ENCODE peak calls at places on chromosomes 5 and 9, in four cellular contexts. S is HepG2, Q is K562, Z is WTC11. D is an unnamed sample.

GRCh38 chr9:125758986-125759811 is 12.0 kb downstream of the PBX3 start:
- DNase-seq in Q (no peak), Z (no peak), S (peak), D (peak)

GRCh38 chr9:133277467-133277866 is 2.5 kb upstream of the ABO start:
- DNase-seq in Z (no peak), Q (no peak), S (no peak), D (no peak)

GRCh38 chr9:84373975-84374374 is 33.4 kb upstream of the SLC28A3 start:
- DNase-seq in Q (no peak), Z (no peak), S (no peak), D (no peak)

GRCh38 chr5:104199771-104200170 is 637.2 kb upstream of the NUDT12 start:
- DNase-seq in Q (no peak), S (no peak), Z (no peak), D (no peak)

GRCh38 chr5:111738118-111738517 is 18.9 kb downstream of the NREP start:
- DNase-seq in Q (no peak), S (peak), Z (no peak), D (no peak)

GRCh38 chr5:32089146-32090000 is 84.7 kb downstream of the GOLPH3 start:
- DNase-seq in S (no peak), Z (no peak), Q (no peak), D (no peak)

GRCh38 chr9:70954126-70954525 is 167.3 kb downstream of the TRPM3 start:
- DNase-seq in Q (no peak), Z (no peak), S (no peak), D (no peak)

GRCh38 chr5:7331083-7331482 is 64.9 kb upstream of the ADCY2 start:
- DNase-seq in Z (peak), S (no peak), Q (no peak), D (no peak)

GRCh38 chr9:106203832-106204516 is 509.6 kb downstream of the TMEM38B start:
- DNase-seq in Z (no peak), Q (no peak), S (no peak), D (no peak)

GRCh38 chr5:17105744-17106450 is 111.5 kb upstream of the BASP1 start:
- DNase-seq in Z (no peak), S (no peak), Q (no peak), D (no peak)

GRCh38 chr9:110202232-110202631 is 5.7 kb downstream of the C9orf152 start:
- DNase-seq in Q (no peak), Z (no peak), S (no peak), D (no peak)

GRCh38 chr9:125984461-125984860 is 237.3 kb downstream of the PBX3 start:
- DNase-seq in Q (no peak), Z (no peak), S (no peak), D (no peak)

GRCh38 chr5:4737868-4738267 is 402.3 kb upstream of the ADAMTS16 start:
- DNase-seq in S (no peak), Q (no peak), Z (no peak), D (no peak)

GRCh38 chr9:19375536-19375935 is 4.5 kb downstream of the RPS6 start:
- DNase-seq in Z (no peak), Q (no peak), S (no peak), D (no peak)

GRCh38 chr9:95645579-95645978 is 128.8 kb upstream of the PTCH1 start:
- DNase-seq in Z (no peak), Q (no peak), S (no peak), D (no peak)

DNA sequence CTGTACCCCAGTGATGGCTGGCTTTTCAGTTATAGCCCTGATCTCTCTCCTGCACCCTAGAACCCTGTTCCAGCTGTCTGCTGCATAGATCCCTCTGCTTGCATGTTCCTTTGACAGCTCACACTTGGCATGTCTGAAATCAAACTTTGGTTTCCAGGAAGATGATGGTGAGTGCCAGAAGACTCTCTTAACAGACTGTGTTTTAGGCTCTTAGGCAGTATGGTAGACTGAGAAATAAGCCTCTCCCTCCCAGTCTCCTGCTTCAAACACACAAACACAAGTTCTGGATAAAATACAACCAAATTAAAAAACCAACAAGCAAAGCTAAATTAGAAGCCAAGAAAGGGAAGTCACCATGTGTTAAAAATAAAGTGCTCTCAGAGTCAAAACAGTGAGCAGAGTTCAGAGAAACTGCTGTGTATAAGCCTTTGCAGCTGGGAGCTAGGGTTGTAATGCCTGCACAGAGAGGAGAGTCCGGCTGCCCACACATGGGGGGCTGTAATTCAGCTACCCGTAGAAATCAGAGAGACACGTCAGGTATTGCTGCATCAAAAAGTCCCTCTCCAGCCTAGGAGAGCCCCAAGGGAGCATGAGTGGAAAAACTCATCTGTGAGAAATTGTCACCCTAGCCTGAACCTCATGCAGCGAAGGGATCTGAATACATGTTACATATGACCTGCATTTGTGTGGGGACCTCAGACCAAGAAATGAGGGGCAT is 62.6 kb downstream of the ANGPTL2 start:
- DNase-seq in Z (no peak), Q (no peak), S (no peak), D (no peak)
- TF ChIP-seq FOXJ3 in Z (no peak), Q (no peak), S (no peak), D (no peak)

DNA sequence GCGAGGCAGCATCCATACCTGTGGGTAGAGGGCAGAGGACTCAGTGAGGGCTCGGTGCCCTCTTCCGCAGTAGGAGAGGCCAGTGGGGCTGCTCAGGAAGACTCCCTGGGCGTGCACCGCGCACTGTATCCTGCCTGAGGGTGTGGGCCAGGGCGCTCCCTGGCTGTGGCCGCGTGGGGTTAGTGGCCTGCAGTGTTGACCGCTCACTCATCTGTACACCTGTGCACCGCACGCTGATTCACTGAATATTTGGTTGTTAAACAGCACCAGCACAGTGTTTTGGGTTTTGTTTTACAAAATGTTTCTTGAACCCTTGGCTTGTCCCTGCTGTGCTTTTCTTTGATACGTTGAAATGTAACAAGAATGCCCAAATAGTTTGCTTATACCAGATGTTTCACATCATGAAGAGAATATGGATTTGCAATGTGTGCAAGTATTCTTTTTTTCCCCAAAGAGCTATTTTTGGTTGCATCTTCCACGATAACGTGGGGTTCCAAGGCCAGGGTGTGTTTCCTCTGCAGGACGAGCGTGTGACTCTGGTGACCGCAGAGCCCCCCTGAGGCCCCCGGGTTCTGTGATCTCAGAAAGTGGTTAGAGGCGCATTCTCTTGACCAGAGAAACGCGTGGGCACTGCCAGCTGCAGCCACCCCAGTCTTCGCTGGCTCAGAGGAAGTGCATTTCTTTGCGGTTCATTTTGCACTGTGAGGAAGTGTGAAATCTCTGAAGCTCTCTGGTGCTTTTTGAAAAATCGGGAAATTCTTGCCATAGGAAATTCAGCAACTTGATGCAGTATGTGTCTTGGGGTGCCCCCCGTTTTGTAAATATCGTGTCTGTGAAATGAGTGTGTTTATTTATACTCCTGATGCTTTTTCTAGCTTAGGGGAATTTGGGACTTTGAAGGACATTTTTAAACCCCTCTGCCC is 46.9 kb downstream of the AHRR start:
- DNase-seq in Q (no peak), S (no peak), Z (peak), D (no peak)
- TF ChIP-seq FOXJ3 in Q (no peak), S (no peak), Z (no peak), D (no peak)

GRCh38 chr9:111598730-111599091 is 736 bp downstream of the PTGR1 start:
- DNase-seq in Z (no peak), S (peak), Q (no peak), D (no peak)

GRCh38 chr9:111601237-111602018 is 2.0 kb upstream of the PTGR1 start:
- DNase-seq in S (peak), Z (no peak), Q (no peak), D (no peak)

GRCh38 chr9:111599092-111599947 is at the start of gene PTGR1:
- DNase-seq in Z (peak), Q (no peak), S (peak), D (peak)

GRCh38 chr9:111599948-111600343 is 499 bp upstream of the PTGR1 start:
- DNase-seq in S (no peak), Q (no peak), Z (no peak), D (no peak)

DNA sequence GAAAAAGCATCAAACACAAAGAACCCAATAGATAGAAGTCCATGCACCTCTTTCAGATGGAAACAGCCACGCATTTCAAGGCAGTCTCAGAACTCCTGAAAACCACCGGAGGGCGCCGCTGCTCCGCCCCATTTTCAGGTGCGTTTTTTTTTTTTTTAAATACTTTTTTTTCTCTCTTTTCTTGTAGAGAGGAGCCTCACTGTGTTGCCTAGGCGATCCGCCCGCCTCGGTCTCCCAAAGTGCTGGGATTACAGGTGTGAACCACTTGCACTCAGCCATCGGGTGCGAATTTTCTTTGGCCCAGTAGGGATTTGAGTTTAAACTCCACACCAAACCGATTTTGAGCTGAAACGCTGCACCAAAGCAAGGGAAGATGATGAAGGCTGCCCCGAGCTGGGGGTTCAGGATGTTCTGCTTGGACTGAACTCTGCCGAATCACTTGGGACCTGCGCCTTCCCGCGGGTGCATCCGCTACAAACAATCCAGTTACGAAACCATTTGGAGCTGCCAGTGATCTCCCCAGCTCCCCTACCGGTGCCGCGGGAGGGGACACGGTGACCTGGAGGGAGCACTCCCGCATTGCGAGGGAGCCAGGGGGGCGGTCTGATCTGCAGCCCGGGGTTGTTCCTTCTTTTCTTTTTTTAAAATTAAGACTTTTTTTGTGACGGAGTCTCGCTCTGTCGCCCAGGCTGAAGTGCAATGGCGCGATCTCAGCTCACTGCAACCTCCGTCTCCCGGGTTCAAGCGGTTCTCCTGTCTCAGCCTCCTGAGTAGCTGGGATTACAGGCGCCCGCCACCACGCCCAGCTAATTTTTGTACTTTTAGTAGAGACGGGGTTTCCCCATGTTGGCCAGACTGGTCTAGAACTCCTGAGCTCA is 1.4 kb downstream of the PTGR1 start:
- DNase-seq in S (peak), Q (peak), Z (peak), D (peak)
- TF ChIP-seq FOXJ3 in S (no peak), Q (no peak), Z (no peak), D (no peak)

GRCh38 chr9:124258765-124259272 is 1.1 kb downstream of the NEK6 start:
- DNase-seq in Q (no peak), Z (peak), S (peak), D (no peak)

GRCh38 chr9:124259273-124260078 is 1.7 kb downstream of the NEK6 start:
- DNase-seq in Q (no peak), S (peak), Z (no peak), D (no peak)

GRCh38 chr9:124261787-124262595 is 4.2 kb downstream of the NEK6 start:
- DNase-seq in S (no peak), Q (no peak), Z (no peak), D (no peak)

GRCh38 chr9:124262596-124263045 is 4.9 kb downstream of the NEK6 start:
- DNase-seq in Q (no peak), Z (no peak), S (no peak), D (no peak)

GRCh38 chr9:124260769-124261603 is 3.2 kb downstream of the NEK6 start:
- DNase-seq in S (peak), Z (no peak), Q (no peak), D (no peak)
- TF ChIP-seq FOXJ3 in S (no peak), Z (no peak), Q (no peak), D (no peak)

GRCh38 chr5:84306617-84307016 is 78.1 kb downstream of the EDIL3 start:
- DNase-seq in Q (no peak), Z (no peak), S (no peak), D (no peak)
- TF ChIP-seq FOXJ3 in Q (no peak), Z (no peak), S (no peak), D (no peak)

DNA sequence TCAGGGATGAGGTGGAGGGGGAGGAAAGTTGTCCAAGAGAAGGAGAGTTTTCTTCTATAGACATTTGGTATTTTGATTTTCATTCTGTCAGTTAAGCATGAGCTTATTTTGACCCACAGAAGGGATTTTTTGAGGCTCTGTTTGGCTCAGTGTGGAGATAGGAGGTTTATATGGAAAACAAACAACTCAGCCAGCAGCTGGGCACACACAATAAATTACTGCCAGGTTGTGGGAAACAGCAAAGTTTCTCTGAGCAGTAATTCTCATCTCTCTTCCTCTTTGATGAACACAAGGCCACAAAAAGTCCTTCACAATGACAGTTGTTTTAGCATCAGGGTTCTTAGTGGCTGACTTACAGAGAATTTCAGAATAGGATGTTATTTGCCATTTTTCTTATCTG is 486.1 kb downstream of the KDM4C start:
- DNase-seq in S (no peak), Z (no peak), Q (no peak), D (no peak)
- TF ChIP-seq FOXJ3 in S (no peak), Z (no peak), Q (no peak), D (no peak)

GRCh38 chr5:37694867-37695266 is 145.0 kb downstream of the GDNF start:
- DNase-seq in Z (no peak), S (no peak), Q (no peak), D (no peak)
- TF ChIP-seq FOXJ3 in Z (no peak), S (no peak), Q (no peak), D (no peak)